ENCODE peak calls at places on chromosomes 1 and 21, in seven cellular contexts. G, Y, H, M, L, S and B are unnamed samples.

GRCh38 chr1:27570823-27571222 is 33.1 kb downstream of the AHDC1 start:
- DNase-seq in Y (no peak), H (no peak), M (no peak), G (no peak), L (no peak), S (no peak), B (no peak)

GRCh38 chr1:116178837-116179236 is 67.6 kb downstream of the MAB21L3 start:
- DNase-seq in Y (no peak), H (no peak), S (no peak), G (no peak), M (no peak), L (no peak), B (no peak)

GRCh38 chr1:39104158-39105060 is 78.3 kb downstream of the NDUFS5 start:
- DNase-seq in S (no peak), H (no peak), Y (no peak), M (no peak), G (peak; percentile 37), L (no peak), B (peak; percentile 70)

GRCh38 chr1:108644984-108645383 is 15.9 kb downstream of the HENMT1 start:
- DNase-seq in M (peak; percentile 69), S (no peak), H (no peak), Y (no peak), L (peak; percentile 50), G (no peak), B (no peak)

GRCh38 chr1:2965676-2966075 is 55.6 kb upstream of the ACTRT2 start:
- DNase-seq in H (no peak), S (no peak), G (no peak), Y (no peak), L (no peak), M (no peak), B (no peak)

GRCh38 chr1:109543283-109543987 is 3.8 kb downstream of the GPR61 start:
- DNase-seq in S (no peak), G (no peak), H (no peak), Y (peak; percentile 6), M (no peak), L (no peak), B (no peak)

GRCh38 chr1:23558140-23558871 is 995 bp downstream of the ID3 start:
- DNase-seq in M (peak; percentile 54), H (peak; percentile 51), L (peak; percentile 45), S (peak; percentile 71), G (peak; percentile 54), Y (no peak), B (no peak)

GRCh38 chr21:46036696-46037337 is 55.2 kb downstream of the COL6A1 start:
- DNase-seq in M (no peak), Y (no peak), H (no peak), G (no peak), S (no peak), L (no peak), B (no peak)

GRCh38 chr1:107536266-107536665 is 395.4 kb downstream of the NTNG1 start:
- DNase-seq in S (no peak), G (peak; percentile 71), Y (no peak), H (no peak), M (no peak), L (no peak), B (no peak)

GRCh38 chr1:58884706-58885661 is 101.1 kb upstream of the JUN start:
- DNase-seq in Y (no peak), S (peak; percentile 61), M (no peak), H (no peak), G (no peak), L (no peak), B (no peak)

GRCh38 chr1:28971980-28972771 is 57.8 kb downstream of the EPB41 start:
- DNase-seq in S (no peak), M (no peak), Y (no peak), G (peak; percentile 36), L (no peak), H (peak; percentile 95), B (no peak)

GRCh38 chr1:2160691-2161320 is 33.8 kb downstream of the FAAP20 start:
- DNase-seq in Y (no peak), M (no peak), G (no peak), H (no peak), L (no peak), S (no peak), B (no peak)

GRCh38 chr1:11188858-11189451 is at the start of gene ANGPTL7:
- DNase-seq in S (no peak), Y (no peak), G (no peak), H (no peak), L (no peak), M (no peak), B (no peak)

GRCh38 chr1:114154963-114155322 is 1.3 kb upstream of the SYT6 start:
- DNase-seq in L (peak; percentile 13), G (peak; percentile 33), S (no peak), Y (no peak), M (peak; percentile 32), H (peak; percentile 13), B (peak; percentile 45)

GRCh38 chr21:27171704-27172103 is 204.8 kb upstream of the ADAMTS5 start:
- DNase-seq in G (no peak), M (no peak), Y (no peak), L (no peak), S (no peak), H (peak; percentile 10), B (no peak)

GRCh38 chr21:17050646-17051045 is 462.2 kb upstream of the CXADR start:
- DNase-seq in L (no peak), Y (no peak), G (no peak), S (no peak), H (no peak), M (no peak), B (no peak)

GRCh38 chr21:43694437-43695079 is 24.4 kb upstream of the PDXK start:
- DNase-seq in H (no peak), L (no peak), Y (no peak), M (no peak), S (no peak), G (no peak), B (no peak)

GRCh38 chr1:65435987-65436386 is 15.5 kb downstream of the LEPR start:
- DNase-seq in G (no peak), M (no peak), Y (no peak), H (peak; percentile 55), S (no peak), L (no peak), B (no peak)
- TF ChIP-seq CTCF in G (no peak), M (no peak), Y (no peak), H (no peak), S (no peak), L (no peak), B (no peak)

GRCh38 chr1:54375331-54376084 is 30.7 kb downstream of the SSBP3 start:
- DNase-seq in M (no peak), L (no peak), S (no peak), Y (no peak), G (no peak), H (no peak), B (no peak)
- TF ChIP-seq CTCF in M (peak; percentile 18), L (no peak), S (no peak), Y (no peak), G (no peak), H (peak; percentile 26), B (no peak)

GRCh38 chr1:9908846-9909221 is 1.2 kb downstream of the CTNNBIP1 start:
- DNase-seq in Y (no peak), M (no peak), L (no peak), H (no peak), G (no peak), S (no peak), B (no peak)

GRCh38 chr1:9910080-9910424 is at the start of gene CTNNBIP1:
- DNase-seq in Y (no peak), L (no peak), M (no peak), S (no peak), H (no peak), G (no peak), B (no peak)

GRCh38 chr1:9910425-9911178 is 533 bp upstream of the CTNNBIP1 start:
- DNase-seq in M (peak; percentile 100), Y (peak; percentile 99), S (peak; percentile 100), L (peak; percentile 100), H (peak; percentile 99), G (peak; percentile 98), B (peak; percentile 100)

GRCh38 chr1:9907441-9907840 is 2.6 kb downstream of the CTNNBIP1 start:
- DNase-seq in Y (no peak), S (no peak), L (no peak), M (peak; percentile 44), H (no peak), G (no peak), B (no peak)

GRCh38 chr1:9909222-9910046 is 635 bp downstream of the CTNNBIP1 start:
- DNase-seq in G (peak; percentile 30), H (no peak), Y (no peak), S (no peak), L (peak; percentile 32), M (peak; percentile 33), B (peak; percentile 27)
- TF ChIP-seq CTCF in G (no peak), H (no peak), Y (no peak), S (no peak), L (no peak), M (no peak), B (no peak)

GRCh38 chr1:156684227-156684782 is 7.1 kb upstream of the NES start:
- DNase-seq in Y (no peak), S (no peak), M (no peak), G (peak; percentile 67), H (peak; percentile 77), L (no peak), B (no peak)

GRCh38 chr1:156677616-156678596 is 699 bp upstream of the NES start:
- DNase-seq in S (no peak), H (peak; percentile 69), M (peak; percentile 41), G (peak; percentile 69), L (no peak), Y (peak; percentile 66), B (peak; percentile 72)

GRCh38 chr1:156681196-156681595 is 4.0 kb upstream of the NES start:
- DNase-seq in Y (no peak), G (no peak), L (no peak), H (no peak), M (no peak), S (no peak), B (no peak)

GRCh38 chr1:156680056-156680455 is 2.8 kb upstream of the NES start:
- DNase-seq in G (no peak), S (no peak), L (no peak), Y (no peak), M (no peak), H (no peak), B (no peak)

DNA sequence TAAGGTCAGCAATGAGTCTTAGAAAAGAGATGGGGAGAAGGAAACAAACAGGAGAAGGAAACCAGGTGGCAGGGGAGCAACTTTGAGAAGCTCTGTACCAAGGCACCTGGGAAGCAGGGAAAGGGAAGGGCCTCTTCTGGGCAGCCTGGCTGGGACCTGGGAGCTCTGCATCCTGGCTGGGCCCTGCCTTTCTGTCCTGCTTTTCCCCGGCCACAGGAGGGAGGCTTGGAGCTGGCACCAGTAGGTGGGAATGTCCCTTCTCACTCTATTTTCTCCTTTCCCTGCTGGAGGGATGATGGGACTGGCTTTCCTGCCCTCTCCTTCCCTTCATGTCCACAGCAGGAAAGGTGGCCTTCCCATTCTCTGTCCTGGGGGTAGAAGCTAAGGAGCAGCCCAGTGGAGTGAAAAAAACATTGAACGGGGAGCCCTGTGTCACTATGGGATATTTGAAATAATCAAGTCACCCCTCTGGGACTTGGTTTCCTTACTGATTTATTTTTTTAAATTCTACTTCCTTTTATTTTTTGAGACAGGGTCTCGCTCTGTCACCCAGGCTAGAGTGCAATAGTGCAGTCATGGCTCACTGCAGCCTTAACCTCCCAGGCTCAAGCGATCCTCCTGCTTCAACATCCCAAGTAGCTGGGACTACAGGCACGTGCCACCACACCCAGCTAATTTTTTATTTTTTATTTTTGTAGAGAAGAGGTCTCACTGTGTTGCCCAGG is 5.1 kb upstream of the NES start:
- DNase-seq in L (no peak), Y (no peak), S (no peak), H (no peak), G (no peak), M (no peak), B (peak; percentile 34)
- TF ChIP-seq CTCF in L (no peak), Y (no peak), S (no peak), H (peak; percentile 31), G (no peak), M (no peak), B (no peak)

GRCh38 chr1:208654241-208654640 is 410.1 kb upstream of the PLXNA2 start:
- DNase-seq in G (peak; percentile 8), H (no peak), Y (no peak), M (no peak), S (no peak), L (no peak), B (no peak)
- TF ChIP-seq CTCF in G (peak; percentile 26), H (peak; percentile 68), Y (peak; percentile 29), M (peak; percentile 61), S (no peak), L (no peak), B (peak; percentile 56)